ENCODE peak calls at places on chromosomes 7 and 10, in four cellular contexts. One of them, this sample, is unnamed.

GRCh38 chr10:102675887-102676616 is 31.8 kb downstream of the TRIM8 start:
- DNase-seq in AG04450: peak; percentile 92
- DNase-seq in lower lobe of right lung: no peak
- DNase-seq in CD8-positive, alpha-beta T cell: no peak
- DNase-seq in this sample: peak; percentile 92

GRCh38 chr10:116722736-116723427 is 19.5 kb downstream of the HSPA12A start:
- DNase-seq in AG04450: no peak
- DNase-seq in lower lobe of right lung: no peak
- DNase-seq in CD8-positive, alpha-beta T cell: no peak
- DNase-seq in this sample: no peak

GRCh38 chr10:29089094-29089493 is 199.8 kb upstream of the LYZL1 start:
- DNase-seq in AG04450: no peak
- DNase-seq in lower lobe of right lung: no peak
- DNase-seq in CD8-positive, alpha-beta T cell: no peak
- DNase-seq in this sample: no peak

GRCh38 chr10:122164028-122164601 is 107.0 kb upstream of the BTBD16 start:
- DNase-seq in AG04450: no peak
- DNase-seq in lower lobe of right lung: no peak
- DNase-seq in CD8-positive, alpha-beta T cell: no peak
- DNase-seq in this sample: no peak

GRCh38 chr7:105839271-105839670 is 37.1 kb downstream of the ATXN7L1 start:
- DNase-seq in AG04450: no peak
- DNase-seq in lower lobe of right lung: no peak
- DNase-seq in CD8-positive, alpha-beta T cell: no peak
- DNase-seq in this sample: no peak

GRCh38 chr10:76244061-76244686 is 812.8 kb downstream of the LRMDA start:
- DNase-seq in AG04450: no peak
- DNase-seq in lower lobe of right lung: no peak
- DNase-seq in CD8-positive, alpha-beta T cell: no peak
- DNase-seq in this sample: no peak

GRCh38 chr10:5628798-5629788 is 37.3 kb downstream of the ASB13 start:
- DNase-seq in AG04450: peak; percentile 18
- DNase-seq in lower lobe of right lung: no peak
- DNase-seq in CD8-positive, alpha-beta T cell: no peak
- DNase-seq in this sample: no peak

GRCh38 chr10:125005312-125006187 is 63.6 kb downstream of the ZRANB1 start:
- DNase-seq in AG04450: no peak
- DNase-seq in lower lobe of right lung: peak; percentile 28
- DNase-seq in CD8-positive, alpha-beta T cell: no peak
- DNase-seq in this sample: no peak

GRCh38 chr7:70619130-70619529 is 512.8 kb upstream of the GALNT17 start:
- DNase-seq in AG04450: no peak
- DNase-seq in lower lobe of right lung: no peak
- DNase-seq in CD8-positive, alpha-beta T cell: no peak
- DNase-seq in this sample: no peak

GRCh38 chr7:51316262-51316665 is 345 bp downstream of the COBL start:
- DNase-seq in AG04450: no peak
- DNase-seq in lower lobe of right lung: peak; percentile 71
- DNase-seq in CD8-positive, alpha-beta T cell: no peak
- DNase-seq in this sample: no peak

GRCh38 chr7:95335093-95335492 is 10.8 kb upstream of the PON1 start:
- DNase-seq in AG04450: no peak
- DNase-seq in lower lobe of right lung: no peak
- DNase-seq in CD8-positive, alpha-beta T cell: no peak
- DNase-seq in this sample: no peak

GRCh38 chr10:49272251-49273081 is 26.5 kb upstream of the C10orf71 start:
- DNase-seq in AG04450: no peak
- DNase-seq in lower lobe of right lung: no peak
- DNase-seq in CD8-positive, alpha-beta T cell: no peak
- DNase-seq in this sample: no peak

GRCh38 chr7:42739591-42739990 is 172.3 kb downstream of the C7orf25 start:
- DNase-seq in AG04450: no peak
- DNase-seq in lower lobe of right lung: no peak
- DNase-seq in CD8-positive, alpha-beta T cell: no peak
- DNase-seq in this sample: no peak

GRCh38 chr7:69825031-69825681 is 226.9 kb downstream of the AUTS2 start:
- DNase-seq in AG04450: no peak
- DNase-seq in lower lobe of right lung: no peak
- DNase-seq in CD8-positive, alpha-beta T cell: no peak
- DNase-seq in this sample: peak; percentile 19

GRCh38 chr7:93046641-93047040 is 71.1 kb downstream of the SAMD9 start:
- DNase-seq in AG04450: no peak
- DNase-seq in lower lobe of right lung: no peak
- DNase-seq in CD8-positive, alpha-beta T cell: no peak
- DNase-seq in this sample: no peak

GRCh38 chr7:159099711-159100231 is 44.9 kb downstream of the VIPR2 start:
- DNase-seq in AG04450: no peak
- DNase-seq in lower lobe of right lung: no peak
- DNase-seq in CD8-positive, alpha-beta T cell: no peak
- DNase-seq in this sample: no peak

GRCh38 chr7:44987996-44988395 is 9.2 kb upstream of the MYO1G start:
- DNase-seq in AG04450: no peak
- DNase-seq in lower lobe of right lung: no peak
- DNase-seq in CD8-positive, alpha-beta T cell: no peak
- DNase-seq in this sample: peak; percentile 13

DNA sequence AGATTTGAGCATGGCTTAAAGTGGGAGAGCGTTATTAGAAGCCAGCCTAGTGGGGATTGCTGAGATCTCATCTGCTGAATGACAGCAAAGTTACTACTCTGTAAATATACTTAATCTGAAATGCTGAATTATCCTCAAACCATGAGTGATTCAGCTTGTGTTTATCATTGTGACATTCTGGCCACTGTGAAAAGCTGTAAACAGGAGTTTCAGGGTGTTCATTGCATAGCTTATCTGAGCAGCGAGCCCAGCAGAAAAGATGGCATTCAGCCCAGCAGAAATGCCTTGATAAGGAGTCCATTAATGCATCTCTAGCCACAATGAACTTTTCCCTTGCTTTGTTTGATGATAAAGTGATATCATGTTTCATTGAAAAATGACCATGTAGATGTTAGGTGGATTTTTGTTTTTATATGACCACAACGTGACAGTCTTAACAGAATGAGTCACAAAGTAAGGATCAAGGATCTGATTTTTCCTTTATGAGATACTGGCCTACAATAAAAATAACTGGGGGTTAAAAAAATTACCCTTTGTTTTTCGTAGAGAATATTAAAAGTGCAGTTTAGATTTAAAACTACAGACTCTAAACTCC is 7.8 kb downstream of the TES start:
- DNase-seq in AG04450: peak; percentile 85
- DNase-seq in lower lobe of right lung: no peak
- DNase-seq in CD8-positive, alpha-beta T cell: no peak
- DNase-seq in this sample: no peak
- H3K4me3 ChIP-seq in AG04450: no peak overlapping the region
- H3K4me3 ChIP-seq in lower lobe of right lung: no peak overlapping the region
- H3K4me3 ChIP-seq in CD8-positive, alpha-beta T cell: no peak overlapping the region
- H3K4me3 ChIP-seq in this sample: no peak overlapping the region

GRCh38 chr10:118753331-118753730 is 1.4 kb downstream of the CACUL1 start:
- DNase-seq in AG04450: no peak
- DNase-seq in lower lobe of right lung: no peak
- DNase-seq in CD8-positive, alpha-beta T cell: no peak
- DNase-seq in this sample: no peak
- TF ChIP-seq CTCF in AG04450: no peak
- TF ChIP-seq CTCF in lower lobe of right lung: no peak
- TF ChIP-seq CTCF in CD8-positive, alpha-beta T cell: no peak
- TF ChIP-seq CTCF in this sample: no peak

GRCh38 chr7:21365866-21366624 is 61.8 kb upstream of the SP4 start:
- DNase-seq in AG04450: no peak
- DNase-seq in lower lobe of right lung: no peak
- DNase-seq in CD8-positive, alpha-beta T cell: no peak
- DNase-seq in this sample: peak; percentile 73
- H3K4me3 ChIP-seq in AG04450: no peak overlapping the region
- H3K4me3 ChIP-seq in lower lobe of right lung: no peak overlapping the region
- H3K4me3 ChIP-seq in CD8-positive, alpha-beta T cell: no peak overlapping the region
- H3K4me3 ChIP-seq in this sample: no peak overlapping the region

GRCh38 chr7:24767878-24768569 is 10.8 kb upstream of the GSDME start:
- DNase-seq in AG04450: no peak
- DNase-seq in lower lobe of right lung: no peak
- DNase-seq in CD8-positive, alpha-beta T cell: no peak
- DNase-seq in this sample: no peak
- TF ChIP-seq CTCF in AG04450: no peak
- TF ChIP-seq CTCF in lower lobe of right lung: no peak
- TF ChIP-seq CTCF in CD8-positive, alpha-beta T cell: no peak
- TF ChIP-seq CTCF in this sample: no peak

GRCh38 chr7:151086802-151087246 is 549 bp downstream of the AGAP3 start:
- DNase-seq in AG04450: no peak
- DNase-seq in lower lobe of right lung: no peak
- DNase-seq in CD8-positive, alpha-beta T cell: no peak
- DNase-seq in this sample: peak; percentile 69

GRCh38 chr7:151085691-151086620 is at the start of gene AGAP3:
- DNase-seq in AG04450: no peak
- DNase-seq in lower lobe of right lung: peak; percentile 95
- DNase-seq in CD8-positive, alpha-beta T cell: peak; percentile 57
- DNase-seq in this sample: peak; percentile 92

GRCh38 chr7:151083824-151084160 is 499 bp upstream of the TMUB1 start:
- DNase-seq in AG04450: no peak
- DNase-seq in lower lobe of right lung: no peak
- DNase-seq in CD8-positive, alpha-beta T cell: no peak
- DNase-seq in this sample: no peak

GRCh38 chr7:151083071-151083823 is at the start of gene TMUB1:
- DNase-seq in AG04450: no peak
- DNase-seq in lower lobe of right lung: peak; percentile 90
- DNase-seq in CD8-positive, alpha-beta T cell: peak; percentile 96
- DNase-seq in this sample: peak; percentile 84

GRCh38 chr7:151085329-151085690 is 965 bp upstream of the AGAP3 start:
- DNase-seq in AG04450: no peak
- DNase-seq in lower lobe of right lung: no peak
- DNase-seq in CD8-positive, alpha-beta T cell: no peak
- DNase-seq in this sample: no peak
- H3K4me3 ChIP-seq in AG04450: peak overlapping the region; percentile 66
- H3K4me3 ChIP-seq in lower lobe of right lung: peak overlapping the region; percentile 57
- H3K4me3 ChIP-seq in CD8-positive, alpha-beta T cell: no peak overlapping the region
- H3K4me3 ChIP-seq in this sample: peak overlapping the region; percentile 50

GRCh38 chr7:113015038-113015645 is 71.5 kb downstream of the GPR85 start:
- DNase-seq in AG04450: no peak
- DNase-seq in lower lobe of right lung: no peak
- DNase-seq in CD8-positive, alpha-beta T cell: no peak
- DNase-seq in this sample: peak; percentile 46
- TF ChIP-seq CTCF in AG04450: peak; percentile 60
- TF ChIP-seq CTCF in lower lobe of right lung: peak; percentile 52
- TF ChIP-seq CTCF in CD8-positive, alpha-beta T cell: no peak
- TF ChIP-seq CTCF in this sample: peak; percentile 24

GRCh38 chr10:60003709-60004191 is 97.4 kb upstream of the CCDC6 start:
- DNase-seq in AG04450: no peak
- DNase-seq in lower lobe of right lung: no peak
- DNase-seq in CD8-positive, alpha-beta T cell: no peak
- DNase-seq in this sample: no peak
- H3K4me3 ChIP-seq in AG04450: no peak overlapping the region
- H3K4me3 ChIP-seq in lower lobe of right lung: no peak overlapping the region
- H3K4me3 ChIP-seq in CD8-positive, alpha-beta T cell: no peak overlapping the region
- H3K4me3 ChIP-seq in this sample: no peak overlapping the region

This sample was measured in NB4.